ENCODE peak calls at places on chromosome 5, in four cellular contexts. S, U, D and B are unnamed samples.

GRCh38 chr5:116669261-116670049 is 94.8 kb upstream of the SEMA6A start:
- DNase-seq in S (no peak), U (no peak), D (no peak), B (no peak)

GRCh38 chr5:83654427-83654994 is 66.1 kb downstream of the HAPLN1 start:
- DNase-seq in S (no peak), U (no peak), D (no peak), B (no peak)

GRCh38 chr5:129392681-129393080 is 67.4 kb upstream of the ADAMTS19 start:
- DNase-seq in S (no peak), U (no peak), D (no peak), B (no peak)

GRCh38 chr5:137845472-137845871 is 22.2 kb upstream of the MYOT start:
- DNase-seq in S (no peak), U (no peak), D (no peak), B (no peak)

GRCh38 chr5:62283856-62284255 is 22.1 kb upstream of the KIF2A start:
- DNase-seq in S (no peak), U (no peak), D (no peak), B (no peak)

GRCh38 chr5:127008300-127008975 is 21.9 kb downstream of the MARCHF3 start:
- DNase-seq in S (no peak), U (no peak), D (no peak), B (no peak)

GRCh38 chr5:115246361-115246991 is 16.2 kb downstream of the PGGT1B start:
- DNase-seq in S (no peak), U (no peak), D (no peak), B (peak)

GRCh38 chr5:151345808-151346478 is 1.4 kb downstream of the SLC36A2 start:
- DNase-seq in S (no peak), U (peak), D (no peak), B (no peak)

GRCh38 chr5:142851731-142852130 is 81.6 kb downstream of the ARHGAP26 start:
- DNase-seq in S (no peak), U (no peak), D (no peak), B (no peak)

GRCh38 chr5:14109771-14110170 is 33.4 kb upstream of the TRIO start:
- DNase-seq in S (no peak), U (no peak), D (no peak), B (no peak)

GRCh38 chr5:28234356-28234968 is 1196.1 kb upstream of the CDH9 start:
- DNase-seq in S (no peak), U (no peak), D (no peak), B (no peak)

GRCh38 chr5:133473291-133473690 is 139.1 kb downstream of the FSTL4 start:
- DNase-seq in S (peak), U (no peak), D (no peak), B (no peak)

GRCh38 chr5:65623482-65623881 is 651 bp downstream of the TRIM23 start:
- DNase-seq in S (no peak), U (no peak), D (no peak), B (no peak)

GRCh38 chr5:39501403-39501802 is 76.6 kb upstream of the DAB2 start:
- DNase-seq in S (no peak), U (peak), D (no peak), B (peak)

GRCh38 chr5:171562822-171563221 is 143.4 kb downstream of the FGF18 start:
- DNase-seq in S (no peak), U (no peak), D (no peak), B (peak)

GRCh38 chr5:38515648-38516047 is 40.8 kb downstream of the LIFR start:
- DNase-seq in S (no peak), U (peak), D (no peak), B (peak)

GRCh38 chr5:142281966-142282365 is 42.9 kb downstream of the SPRY4 start:
- DNase-seq in S (no peak), U (no peak), D (no peak), B (no peak)

GRCh38 chr5:136710834-136711233 is 345.5 kb upstream of the TRPC7 start:
- DNase-seq in S (no peak), U (no peak), D (no peak), B (no peak)

GRCh38 chr5:15116996-15117395 is 245.4 kb upstream of the ANKH start:
- DNase-seq in S (no peak), U (no peak), D (no peak), B (no peak)

GRCh38 chr5:58542709-58543108 is 40.2 kb upstream of the RAB3C start:
- DNase-seq in S (no peak), U (no peak), D (no peak), B (peak)

GRCh38 chr5:133249593-133249992 is 197.8 kb downstream of the HSPA4 start:
- DNase-seq in S (no peak), U (no peak), D (no peak), B (no peak)

GRCh38 chr5:38607396-38607795 is 51.0 kb upstream of the LIFR start:
- DNase-seq in S (no peak), U (no peak), D (no peak), B (no peak)

GRCh38 chr5:173693670-173694069 is 77.2 kb upstream of the BOD1 start:
- DNase-seq in S (no peak), U (no peak), D (no peak), B (no peak)

GRCh38 chr5:77083088-77083487 is 4.0 kb downstream of the ZBED3 start:
- DNase-seq in S (no peak), U (no peak), D (no peak), B (no peak)

GRCh38 chr5:87048156-87048555 is 219.5 kb upstream of the RASA1 start:
- DNase-seq in S (no peak), U (no peak), D (no peak), B (no peak)

GRCh38 chr5:138241688-138242547 is 28.8 kb upstream of the CDC23 start:
- DNase-seq in S (no peak), U (no peak), D (no peak), B (peak)

GRCh38 chr5:133709074-133709676 is 96.8 kb upstream of the FSTL4 start:
- DNase-seq in S (peak), U (no peak), D (no peak), B (peak)

GRCh38 chr5:167051369-167051768 is 1240.1 kb upstream of the WWC1 start:
- DNase-seq in S (no peak), U (no peak), D (no peak), B (no peak)

GRCh38 chr5:157456301-157456700 is 3.7 kb upstream of the NIPAL4 start:
- DNase-seq in S (no peak), U (no peak), D (no peak), B (no peak)

GRCh38 chr5:40634593-40634992 is 45.1 kb upstream of the PTGER4 start:
- DNase-seq in S (no peak), U (no peak), D (no peak), B (no peak)

GRCh38 chr5:61163905-61164304 is 1.6 kb upstream of the SMIM15 start:
- DNase-seq in S (no peak), U (no peak), D (no peak), B (no peak)

GRCh38 chr5:61162832-61163567 is 732 bp upstream of the SMIM15 start:
- DNase-seq in S (no peak), U (peak), D (no peak), B (peak)

GRCh38 chr5:61159841-61160240 is 2.4 kb downstream of the SMIM15 start:
- DNase-seq in S (no peak), U (no peak), D (no peak), B (no peak)

GRCh38 chr5:61160497-61160896 is 1.8 kb downstream of the SMIM15 start:
- DNase-seq in S (no peak), U (no peak), D (no peak), B (no peak)

DNA sequence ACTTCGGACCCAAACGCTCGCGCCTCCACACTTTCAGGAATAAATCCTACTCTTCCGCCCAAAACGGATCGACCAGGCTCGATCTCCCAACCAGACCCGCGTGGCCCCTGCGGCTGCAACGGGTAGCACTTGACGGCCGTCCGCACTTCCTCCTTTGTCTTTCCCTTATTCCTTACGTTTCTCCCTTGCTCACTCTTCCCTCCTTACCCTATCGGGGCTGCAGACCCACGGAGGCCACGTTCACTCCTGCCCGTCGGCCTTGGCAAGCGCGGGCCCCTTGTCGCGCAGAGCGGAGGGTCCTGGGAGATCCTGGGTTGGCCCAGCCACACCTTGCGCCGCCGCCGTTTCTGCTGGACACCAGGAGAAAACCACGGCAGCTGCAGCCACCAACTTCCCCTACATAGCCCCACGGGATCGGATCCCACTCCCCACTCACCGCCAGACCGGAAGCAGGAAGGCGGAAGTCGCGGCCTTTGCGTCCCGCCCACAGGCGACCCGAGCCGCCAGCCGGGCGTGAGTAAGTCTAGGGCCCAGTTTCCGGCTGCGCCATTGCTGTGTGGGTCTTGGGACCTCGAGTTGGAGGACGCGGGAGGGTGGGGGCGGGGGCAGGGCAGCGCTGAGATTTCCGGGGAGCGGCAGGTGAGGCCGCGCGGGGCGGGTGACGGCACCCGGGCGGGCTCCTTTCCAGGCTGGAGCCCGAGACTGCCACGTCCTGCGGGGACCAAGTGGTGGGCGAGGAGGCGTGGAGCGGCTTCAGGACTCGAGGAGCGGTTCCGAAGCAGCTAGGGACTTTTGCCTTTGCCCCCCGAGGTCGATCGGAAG is at the start of gene SMIM15:
- DNase-seq in S (peak), U (peak), D (peak), B (peak)
- TF ChIP-seq POLR2A in S (no peak), U (peak), D (no peak), B (peak)

DNA sequence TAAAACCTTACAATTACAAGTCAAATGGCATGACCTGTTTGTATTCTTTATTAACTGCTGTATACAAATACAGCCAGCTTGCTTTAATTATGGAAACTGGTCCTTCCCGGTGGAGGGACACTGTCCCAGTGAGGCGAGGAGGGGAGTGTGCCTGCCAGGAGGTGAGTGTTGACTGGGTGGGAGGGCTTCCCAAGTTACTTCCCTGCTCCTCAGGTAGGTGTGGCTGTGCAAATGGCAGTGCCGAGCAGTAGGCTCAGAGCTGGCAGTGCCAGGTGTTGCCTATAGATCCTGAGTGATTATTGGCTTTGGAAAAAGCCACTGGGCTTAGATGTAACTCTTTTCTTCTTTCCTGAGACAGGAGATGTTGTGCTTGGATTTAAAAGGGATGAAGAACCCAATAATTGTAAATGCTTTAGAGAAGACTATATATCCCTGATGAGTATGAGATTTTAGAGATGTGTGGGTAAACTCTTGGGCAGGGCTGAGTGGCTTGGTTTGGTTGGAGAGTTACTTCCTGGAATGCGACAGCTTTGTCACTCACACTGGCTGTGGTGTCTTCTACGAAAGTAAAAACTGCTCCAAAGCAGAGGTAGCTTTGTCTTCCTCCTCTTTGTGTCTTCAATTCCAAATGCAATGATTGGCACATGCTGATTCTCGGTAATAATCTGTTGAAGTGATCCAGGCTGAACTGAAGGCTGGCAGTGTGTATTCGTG is 43.7 kb downstream of the GLRX start:
- DNase-seq in S (no peak), U (no peak), D (no peak), B (no peak)
- TF ChIP-seq POLR2A in S (no peak), U (no peak), D (no peak), B (no peak)

GRCh38 chr5:139668064-139668880 is 20.1 kb downstream of the CXXC5 start:
- DNase-seq in S (no peak), U (no peak), D (no peak), B (peak)

GRCh38 chr5:139670369-139671095 is 22.4 kb downstream of the CXXC5 start:
- DNase-seq in S (no peak), U (no peak), D (no peak), B (peak)

GRCh38 chr5:139667730-139668063 is 19.5 kb downstream of the CXXC5 start:
- DNase-seq in S (no peak), U (no peak), D (no peak), B (no peak)

GRCh38 chr5:139669681-139670368 is 21.7 kb downstream of the CXXC5 start:
- DNase-seq in S (no peak), U (no peak), D (no peak), B (no peak)

GRCh38 chr5:139668924-139669680 is 21.0 kb downstream of the CXXC5 start:
- DNase-seq in S (no peak), U (no peak), D (no peak), B (no peak)
- TF ChIP-seq POLR2A in S (no peak), U (no peak), D (no peak), B (no peak)

GRCh38 chr5:178234121-178234752 is 1.6 kb upstream of the PHYKPL start:
- DNase-seq in S (no peak), U (no peak), D (no peak), B (no peak)
- TF ChIP-seq POLR2A in S (no peak), U (no peak), D (no peak), B (no peak)

GRCh38 chr5:149271717-149272558 is at the start of gene AFAP1L1:
- DNase-seq in S (peak), U (peak), D (no peak), B (peak)
- TF ChIP-seq POLR2A in S (no peak), U (no peak), D (no peak), B (peak)

GRCh38 chr5:160467555-160468418 is 46.1 kb downstream of the PTTG1 start:
- DNase-seq in S (peak), U (no peak), D (no peak), B (peak)
- TF ChIP-seq POLR2A in S (no peak), U (no peak), D (no peak), B (no peak)

GRCh38 chr5:16579142-16579541 is 37.7 kb downstream of the RETREG1 start:
- DNase-seq in S (no peak), U (no peak), D (peak), B (no peak)
- TF ChIP-seq POLR2A in S (no peak), U (no peak), D (no peak), B (no peak)

DNA sequence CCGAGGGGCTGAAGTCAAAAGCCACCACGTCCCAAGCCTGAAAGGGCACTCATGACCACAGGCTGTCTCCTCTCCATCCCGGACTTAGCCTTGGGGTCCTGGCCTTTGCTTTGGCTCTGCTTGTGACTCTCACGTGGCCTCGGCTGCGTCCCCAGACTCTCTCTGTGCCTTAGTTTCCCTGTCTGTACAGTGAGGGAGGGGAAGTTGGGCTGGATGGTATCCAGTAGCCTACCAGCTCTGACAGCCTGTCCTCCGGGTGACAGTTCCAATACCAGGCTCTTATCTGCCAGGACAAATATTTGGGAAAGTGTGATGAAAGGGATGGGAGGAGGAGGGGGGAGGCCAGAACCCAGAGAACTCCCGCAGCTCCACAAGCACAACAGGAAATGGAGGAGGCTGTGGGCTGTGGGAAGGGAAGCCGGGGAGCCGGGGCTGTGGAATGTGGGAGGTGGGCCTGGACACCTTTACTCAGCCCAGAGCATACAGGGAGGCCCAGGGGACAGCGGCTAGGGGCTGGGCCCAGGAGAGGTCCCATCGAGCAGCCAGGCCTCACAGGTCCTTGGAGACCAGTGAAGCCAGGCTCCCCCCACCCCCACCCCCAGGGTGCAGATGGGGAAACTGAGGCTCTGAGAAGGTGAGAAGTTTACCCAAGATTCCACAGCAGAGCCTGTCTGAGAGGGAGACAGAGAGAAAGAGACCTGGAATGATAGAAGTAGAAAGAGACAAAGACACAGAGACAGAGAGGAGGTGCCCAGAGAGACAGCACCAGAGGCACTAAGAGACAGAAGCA is 18.3 kb downstream of the PDGFRB start:
- DNase-seq in S (no peak), U (no peak), D (no peak), B (peak)
- TF ChIP-seq POLR2A in S (no peak), U (no peak), D (no peak), B (no peak)